ENCODE peak calls at places on chromosomes 3 and 15, in four cellular contexts. L is Daoy, Y is HFFc6, B is ELF-1. X is an unnamed sample.

GRCh38 chr3:98657429-98657828 is 64.0 kb upstream of the CPOX start:
- DNase-seq in L (no peak), Y (no peak), B (peak; percentile 67), X (no peak)

GRCh38 chr3:4006288-4006687 is 207.1 kb downstream of the LRRN1 start:
- DNase-seq in L (no peak), Y (no peak), B (no peak), X (no peak)

GRCh38 chr3:36895488-36896409 is 49.1 kb downstream of the TRANK1 start:
- DNase-seq in L (no peak), Y (no peak), B (no peak), X (no peak)

GRCh38 chr3:31911643-31912042 is 69.4 kb downstream of the OSBPL10 start:
- DNase-seq in L (no peak), Y (no peak), B (no peak), X (no peak)

GRCh38 chr15:89452330-89452836 is 44.0 kb downstream of the RHCG start:
- DNase-seq in L (no peak), Y (no peak), B (no peak), X (no peak)

GRCh38 chr15:42736178-42736792 is 643 bp downstream of the CDAN1 start:
- DNase-seq in L (no peak), Y (no peak), B (no peak), X (no peak)

GRCh38 chr3:36409862-36410261 is 29.6 kb downstream of the STAC start:
- DNase-seq in L (no peak), Y (no peak), B (no peak), X (no peak)

GRCh38 chr15:70491183-70491621 is 272.2 kb downstream of the UACA start:
- DNase-seq in L (no peak), Y (no peak), B (no peak), X (no peak)

GRCh38 chr3:118530350-118530922 is 504.2 kb downstream of the IGSF11 start:
- DNase-seq in L (no peak), Y (no peak), B (no peak), X (no peak)

GRCh38 chr3:89326997-89327396 is 219.6 kb downstream of the EPHA3 start:
- DNase-seq in L (no peak), Y (no peak), B (no peak), X (no peak)

GRCh38 chr3:29643034-29643425 is 362.2 kb downstream of the RBMS3 start:
- DNase-seq in L (peak; percentile 3), Y (no peak), B (peak; percentile 7), X (no peak)

GRCh38 chr15:93965491-93965890 is 265.9 kb upstream of the MCTP2 start:
- DNase-seq in L (no peak), Y (no peak), B (no peak), X (no peak)

GRCh38 chr15:48267766-48268165 is 61.7 kb downstream of the SLC12A1 start:
- DNase-seq in L (no peak), Y (no peak), B (no peak), X (no peak)

GRCh38 chr15:46441294-46442062 is 806.6 kb downstream of the SQOR start:
- DNase-seq in L (peak; percentile 16), Y (peak; percentile 88), B (no peak), X (no peak)

GRCh38 chr3:195809796-195810454 is 1.8 kb downstream of the MUC4 start:
- DNase-seq in L (peak; percentile 44), Y (no peak), B (no peak), X (no peak)

GRCh38 chr15:40297356-40297755 is 10.4 kb downstream of the PLCB2 start:
- DNase-seq in L (no peak), Y (no peak), B (no peak), X (peak; percentile 25)

GRCh38 chr15:73240864-73241499 is 127.8 kb downstream of the HCN4 start:
- DNase-seq in L (peak; percentile 50), Y (peak; percentile 37), B (peak; percentile 44), X (peak; percentile 61)

GRCh38 chr3:67551366-67552016 is 102.9 kb downstream of the SUCLG2 start:
- DNase-seq in L (no peak), Y (no peak), B (no peak), X (no peak)

GRCh38 chr3:88005066-88005465 is 53.7 kb downstream of the CGGBP1 start:
- DNase-seq in L (no peak), Y (peak; percentile 32), B (no peak), X (no peak)

GRCh38 chr3:50340404-50341329 is at the start of gene RASSF1:
- DNase-seq in L (no peak), Y (peak; percentile 48), B (no peak), X (no peak)

GRCh38 chr3:107861422-107861821 is 229.4 kb downstream of the CD47 start:
- DNase-seq in L (no peak), Y (no peak), B (no peak), X (no peak)

GRCh38 chr3:197482001-197482400 is 73.8 kb downstream of the BDH1 start:
- DNase-seq in L (peak; percentile 42), Y (peak; percentile 60), B (no peak), X (no peak)

GRCh38 chr15:40928975-40929729 is at the start of gene DLL4:
- DNase-seq in L (peak; percentile 70), Y (no peak), B (peak; percentile 87), X (no peak)